ENCODE peak calls at places on chromosomes 13 and 19, in five cellular contexts. H, J, S, Q and T are unnamed samples.

GRCh38 chr19:16394681-16395375 is 70.2 kb downstream of the KLF2 start:
- DNase-seq in H (no peak), J (no peak), S (no peak), Q (no peak), T (no peak)

GRCh38 chr19:45477216-45477615 is 9.4 kb downstream of the FOSB start:
- DNase-seq in H (no peak), J (no peak), S (no peak), Q (no peak), T (no peak)

GRCh38 chr19:13506550-13506878 is 235 bp upstream of the CACNA1A start:
- DNase-seq in H (no peak), J (no peak), S (no peak), Q (no peak), T (no peak)

GRCh38 chr19:17282488-17283256 is 971 bp downstream of the ANKLE1 start:
- DNase-seq in H (peak), J (peak), S (peak), Q (peak), T (peak)

GRCh38 chr19:46030861-46031550 is 8.2 kb upstream of the PGLYRP1 start:
- DNase-seq in H (no peak), J (no peak), S (no peak), Q (no peak), T (no peak)

GRCh38 chr19:11737964-11738745 is 591 bp downstream of the ZNF823 start:
- DNase-seq in H (no peak), J (peak), S (peak), Q (no peak), T (peak)

GRCh38 chr13:113398963-113399754 is 35.2 kb upstream of the GRTP1 start:
- DNase-seq in H (no peak), J (no peak), S (no peak), Q (no peak), T (no peak)

GRCh38 chr19:36449059-36449670 is 30.7 kb upstream of the ZFP82 start:
- DNase-seq in H (no peak), J (no peak), S (no peak), Q (no peak), T (no peak)

GRCh38 chr13:59766236-59766635 is 397.5 kb downstream of the DIAPH3 start:
- DNase-seq in H (no peak), J (no peak), S (no peak), Q (no peak), T (no peak)

GRCh38 chr19:39407644-39408391 is 1.2 kb downstream of the ZFP36 start:
- DNase-seq in H (no peak), J (no peak), S (peak), Q (no peak), T (peak)

GRCh38 chr19:33345163-33345562 is 28.3 kb upstream of the CEBPG start:
- DNase-seq in H (no peak), J (no peak), S (no peak), Q (no peak), T (no peak)

GRCh38 chr13:23610966-23611486 is 40.8 kb downstream of the TNFRSF19 start:
- DNase-seq in H (no peak), J (peak), S (no peak), Q (no peak), T (no peak)

GRCh38 chr13:114011226-114011625 is 37.4 kb upstream of the C13orf46 start:
- DNase-seq in H (no peak), J (no peak), S (no peak), Q (no peak), T (no peak)

GRCh38 chr19:57813919-57814504 is 701 bp downstream of the ZNF552 start:
- DNase-seq in H (no peak), J (no peak), S (peak), Q (no peak), T (no peak)

GRCh38 chr13:30154531-30154930 is 152.8 kb downstream of the KATNAL1 start:
- DNase-seq in H (no peak), J (no peak), S (no peak), Q (no peak), T (peak)

GRCh38 chr13:44969858-44970484 is 19.3 kb downstream of the NUFIP1 start:
- DNase-seq in H (no peak), J (peak), S (no peak), Q (peak), T (no peak)

GRCh38 chr13:78598933-78599332 is 4.4 kb downstream of the POU4F1 start:
- DNase-seq in H (no peak), J (no peak), S (no peak), Q (no peak), T (no peak)

GRCh38 chr13:105346141-105346766 is 1189.2 kb downstream of the EFNB2 start:
- DNase-seq in H (no peak), J (peak), S (no peak), Q (peak), T (no peak)

GRCh38 chr13:54593504-54593903 is 1564.9 kb downstream of the OLFM4 start:
- DNase-seq in H (no peak), J (no peak), S (no peak), Q (no peak), T (no peak)

GRCh38 chr13:109160887-109161669 is 531.7 kb downstream of the MYO16 start:
- DNase-seq in H (no peak), J (no peak), S (no peak), Q (no peak), T (no peak)

GRCh38 chr13:101453784-101454201 is 1.3 kb downstream of the ITGBL1 start:
- DNase-seq in H (no peak), J (peak), S (no peak), Q (no peak), T (no peak)

GRCh38 chr13:79776538-79776937 is 295.6 kb downstream of the NDFIP2 start:
- DNase-seq in H (no peak), J (no peak), S (no peak), Q (no peak), T (no peak)

GRCh38 chr13:26386026-26386425 is 132.1 kb downstream of the CDK8 start:
- DNase-seq in H (no peak), J (no peak), S (no peak), Q (no peak), T (no peak)

GRCh38 chr13:98103942-98104880 is 38.7 kb upstream of the FARP1 start:
- DNase-seq in H (no peak), J (no peak), S (no peak), Q (no peak), T (no peak)

GRCh38 chr19:45152504-45153338 is 8.1 kb downstream of the NKPD1 start:
- DNase-seq in H (no peak), J (peak), S (no peak), Q (no peak), T (peak)

GRCh38 chr13:51644649-51645048 is 60.4 kb downstream of the WDFY2 start:
- DNase-seq in H (no peak), J (peak), S (no peak), Q (no peak), T (no peak)

GRCh38 chr13:33893559-33893958 is 75.6 kb downstream of the RFC3 start:
- DNase-seq in H (no peak), J (no peak), S (no peak), Q (no peak), T (no peak)

GRCh38 chr13:113124211-113125025 is 1.8 kb downstream of the F10 start:
- DNase-seq in H (no peak), J (no peak), S (peak), Q (no peak), T (peak)

GRCh38 chr19:6677924-6678689 is 8.1 kb upstream of the TNFSF14 start:
- DNase-seq in H (no peak), J (no peak), S (no peak), Q (no peak), T (peak)

GRCh38 chr19:7888145-7888825 is at the start of gene LRRC8E:
- DNase-seq in H (no peak), J (peak), S (peak), Q (no peak), T (no peak)

GRCh38 chr13:19646062-19646461 is 12.6 kb downstream of the MPHOSPH8 start:
- DNase-seq in H (no peak), J (no peak), S (no peak), Q (no peak), T (no peak)

GRCh38 chr13:97257228-97257755 is 35.2 kb downstream of the MBNL2 start:
- DNase-seq in H (no peak), J (no peak), S (no peak), Q (no peak), T (no peak)

GRCh38 chr19:18675779-18676178 is 7.7 kb upstream of the CRTC1 start:
- DNase-seq in H (no peak), J (no peak), S (no peak), Q (peak), T (no peak)

GRCh38 chr19:19613456-19613855 is 5.0 kb downstream of the PBX4 start:
- DNase-seq in H (no peak), J (no peak), S (no peak), Q (peak), T (no peak)

GRCh38 chr19:49407482-49408015 is 15.7 kb downstream of the PTH2 start:
- DNase-seq in H (no peak), J (no peak), S (no peak), Q (no peak), T (no peak)
- H3K4me3 ChIP-seq in H (no peak), J (no peak), S (no peak), Q (no peak), T (no peak)

DNA sequence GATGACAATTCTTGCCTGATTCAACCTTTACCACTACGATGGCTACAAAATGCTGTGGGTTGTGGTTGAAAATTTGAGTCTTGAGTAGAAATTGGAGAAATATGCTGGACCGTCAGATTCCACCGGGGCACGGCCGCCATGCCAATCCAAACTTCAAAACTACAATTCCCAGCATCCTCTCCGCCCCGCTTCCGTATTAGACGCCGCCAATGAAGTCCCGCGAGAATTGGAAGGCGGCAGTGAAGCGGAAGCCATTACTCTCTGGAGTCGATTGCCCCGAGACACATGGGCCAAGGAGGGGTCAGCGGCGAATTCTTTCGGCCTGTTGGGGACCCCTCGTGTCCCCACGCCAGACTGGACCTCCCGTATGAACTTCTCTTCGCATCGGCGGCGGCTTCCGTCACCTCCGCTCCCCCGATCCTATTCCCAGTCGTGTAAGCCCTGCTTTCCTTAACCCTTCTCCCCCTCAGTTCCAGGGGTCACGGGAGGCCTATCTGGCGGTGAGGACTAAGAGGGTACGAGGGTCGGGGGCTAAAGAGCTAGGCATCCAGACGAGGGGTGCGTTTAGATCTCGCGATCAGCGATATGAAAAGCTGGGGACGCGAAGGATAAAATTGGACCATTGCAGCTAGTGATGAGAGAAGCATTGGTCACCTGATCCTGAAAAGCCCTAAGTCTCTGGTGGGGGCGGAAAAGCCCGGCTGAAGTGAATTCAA is at the start of gene ZNF317:
- DNase-seq in H (peak), J (peak), S (peak), Q (peak), T (peak)
- TF ChIP-seq POLR2AphosphoS5 in H (peak), J (peak), S (peak), Q (peak), T (peak)

DNA sequence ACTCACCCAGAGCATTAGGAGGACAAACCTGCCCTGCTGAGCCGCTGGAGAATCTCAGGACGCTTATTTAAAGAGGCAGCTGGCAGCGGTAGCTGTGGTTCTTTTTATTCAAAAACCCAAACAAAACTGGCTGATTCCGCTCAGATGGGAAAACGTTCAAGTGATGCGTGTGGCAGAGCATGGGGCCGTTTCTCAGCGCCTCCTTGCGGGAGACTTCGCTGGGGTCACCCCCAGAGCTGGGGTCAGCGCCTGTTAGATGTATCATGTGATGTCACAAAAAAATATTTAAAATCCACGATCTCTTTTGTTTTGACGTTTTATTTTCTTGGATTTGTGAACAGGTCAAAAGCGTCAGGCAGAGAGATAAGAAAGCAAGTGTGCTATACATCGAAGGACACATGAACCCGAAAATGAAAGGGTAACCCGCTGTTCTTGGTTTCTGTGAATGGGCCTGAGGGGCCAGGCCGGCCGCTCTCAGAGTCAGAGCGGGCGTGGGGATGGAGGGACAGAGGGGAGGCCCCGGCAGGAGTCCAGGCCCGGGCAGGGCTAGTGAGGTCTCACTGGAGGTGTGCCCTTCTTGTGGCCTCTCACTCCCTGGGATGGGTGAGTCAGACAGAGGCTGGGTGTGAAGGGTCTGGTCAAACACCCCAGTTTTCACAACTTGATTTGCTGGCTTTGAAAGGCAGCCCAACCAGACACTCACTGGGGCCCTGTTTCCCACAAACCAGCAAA is 17.6 kb upstream of the NDUFS7 start:
- DNase-seq in H (no peak), J (no peak), S (no peak), Q (no peak), T (no peak)
- TF ChIP-seq POLR2A in H (no peak), J (no peak), S (no peak), Q (no peak), T (no peak)

GRCh38 chr19:55581145-55581827 is 638 bp upstream of the ZNF579 start:
- DNase-seq in H (no peak), J (no peak), S (no peak), Q (no peak), T (no peak)

GRCh38 chr19:55580628-55581144 is at the start of gene ZNF579:
- DNase-seq in H (peak), J (peak), S (peak), Q (peak), T (peak)

GRCh38 chr19:55578761-55579747 is 1.6 kb downstream of the ZNF579 start:
- DNase-seq in H (no peak), J (no peak), S (no peak), Q (no peak), T (no peak)

GRCh38 chr19:55578031-55578760 is 2.5 kb downstream of the ZNF579 start:
- DNase-seq in H (no peak), J (no peak), S (no peak), Q (no peak), T (no peak)

DNA sequence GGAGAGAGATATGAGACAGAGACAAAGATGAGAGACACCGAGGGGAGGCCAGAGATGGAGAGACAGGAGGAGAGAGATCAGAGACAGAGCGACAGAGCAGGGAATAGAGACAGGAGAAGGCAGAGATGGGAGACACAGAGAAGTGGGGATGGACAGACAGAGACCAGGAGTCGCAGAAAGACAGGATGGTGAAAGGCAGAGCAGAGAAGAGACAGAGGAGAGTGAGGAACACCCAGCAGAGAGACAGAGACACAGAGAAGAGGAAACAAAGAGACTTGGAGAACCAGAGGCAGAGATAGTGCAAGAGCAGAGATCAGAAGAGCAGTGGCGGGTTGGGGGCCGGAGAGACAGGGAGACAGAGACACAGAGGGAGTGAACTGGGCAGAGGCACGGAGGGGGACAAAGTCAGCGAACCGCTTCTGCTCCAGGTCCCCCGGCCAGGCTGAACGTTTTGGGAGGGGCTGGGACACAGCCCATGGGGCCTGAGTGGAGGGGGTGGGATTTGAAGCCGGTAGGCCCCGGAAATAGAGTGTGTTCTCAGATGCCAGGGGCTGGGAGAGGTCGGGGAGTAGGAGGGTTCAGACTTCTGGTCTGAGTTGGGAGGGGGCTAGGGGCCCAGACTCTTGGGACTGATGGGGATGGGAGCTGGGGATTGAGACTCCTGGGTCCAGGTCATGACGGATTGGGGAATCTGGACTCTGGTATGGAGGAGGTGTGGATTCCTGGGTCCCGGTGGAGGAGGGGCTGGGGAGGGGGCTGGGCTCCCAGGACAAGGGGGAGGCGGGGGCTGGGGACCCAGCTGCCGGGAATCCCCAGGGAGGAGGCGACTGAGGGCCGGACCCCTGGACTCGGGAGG is 654 bp downstream of the ZNF579 start:
- DNase-seq in H (no peak), J (peak), S (no peak), Q (no peak), T (no peak)
- H3K4me3 ChIP-seq in H (peak), J (peak), S (peak), Q (peak), T (peak)

DNA sequence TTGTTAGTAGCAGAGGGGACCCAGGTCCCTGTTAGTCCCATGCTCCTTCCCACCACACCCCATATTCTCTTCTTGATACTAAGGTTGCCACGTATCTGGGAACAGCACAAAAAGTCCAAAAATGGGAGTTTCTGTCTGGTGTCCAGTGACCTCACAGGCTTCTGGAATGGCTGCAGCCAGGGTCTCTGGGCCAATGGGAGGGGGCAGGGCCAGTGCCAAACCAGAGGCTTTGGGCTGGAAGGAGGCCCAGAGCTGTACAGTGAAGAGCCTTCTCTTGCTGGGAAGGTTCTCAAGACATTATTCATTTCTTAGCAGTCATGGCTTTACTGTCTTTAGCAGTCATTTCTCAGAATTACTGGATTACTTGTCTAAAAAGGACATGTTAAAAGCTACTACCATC is 119.2 kb downstream of the FRY start:
- DNase-seq in H (no peak), J (no peak), S (no peak), Q (no peak), T (no peak)
- TF ChIP-seq POLR2AphosphoS5 in H (no peak), J (no peak), S (no peak), Q (no peak), T (no peak)

GRCh38 chr13:47420568-47420967 is 523.7 kb upstream of the HTR2A start:
- DNase-seq in H (no peak), J (no peak), S (no peak), Q (no peak), T (no peak)
- TF ChIP-seq POLR2A in H (no peak), J (no peak), S (no peak), Q (no peak), T (no peak)

GRCh38 chr19:3463039-3463958 is 17.0 kb downstream of the SMIM24 start:
- DNase-seq in H (no peak), J (no peak), S (no peak), Q (no peak), T (no peak)

GRCh38 chr19:3463959-3464796 is 16.1 kb downstream of the SMIM24 start:
- DNase-seq in H (no peak), J (no peak), S (no peak), Q (no peak), T (no peak)

GRCh38 chr19:3466630-3467029 is 13.7 kb downstream of the SMIM24 start:
- DNase-seq in H (no peak), J (no peak), S (no peak), Q (no peak), T (no peak)

GRCh38 chr19:3465552-3465951 is 14.8 kb downstream of the SMIM24 start:
- DNase-seq in H (no peak), J (no peak), S (no peak), Q (no peak), T (no peak)

DNA sequence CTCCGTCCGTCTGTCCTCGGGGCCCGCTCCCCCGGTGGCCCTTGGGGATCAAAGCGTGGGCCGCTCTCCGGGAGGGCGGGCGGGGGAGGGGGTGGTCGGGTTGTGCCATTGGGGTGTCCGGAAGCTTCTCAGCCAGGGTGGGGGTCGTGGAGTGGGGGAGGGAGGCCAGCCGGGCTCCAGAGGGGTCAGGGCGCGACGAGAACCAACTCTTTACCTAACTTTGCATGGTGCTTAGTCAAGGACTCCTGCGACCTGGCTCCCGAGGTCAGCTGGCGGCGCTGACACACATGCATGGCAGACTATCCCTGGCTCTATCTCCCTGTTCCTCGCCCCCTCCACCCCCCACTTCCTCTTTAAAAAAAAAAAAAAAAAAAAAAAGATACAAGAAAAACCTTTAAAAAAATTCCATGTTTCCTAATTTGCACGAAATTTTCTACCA is 15.5 kb downstream of the SMIM24 start:
- DNase-seq in H (no peak), J (no peak), S (no peak), Q (no peak), T (no peak)
- H3K4me3 ChIP-seq in H (no peak), J (no peak), S (no peak), Q (no peak), T (no peak)

GRCh38 chr19:40778045-40778864 is at the start of gene RAB4B:
- DNase-seq in H (peak), J (peak), S (peak), Q (peak), T (peak)
- TF ChIP-seq POLR2AphosphoS5 in H (no peak), J (peak), S (peak), Q (no peak), T (peak)

GRCh38 chr19:43950834-43951626 is at the start of gene ZNF221:
- DNase-seq in H (peak), J (peak), S (peak), Q (peak), T (peak)
- TF ChIP-seq POLR2A in H (peak), J (no peak), S (no peak), Q (no peak), T (no peak)

GRCh38 chr13:95650691-95651090 is 6.2 kb upstream of the DZIP1 start:
- DNase-seq in H (no peak), J (no peak), S (no peak), Q (no peak), T (no peak)
- H3K4me3 ChIP-seq in H (no peak), J (no peak), S (no peak), Q (no peak), T (no peak)